ENCODE peak calls at places on chromosomes 16 and 17, in seven cellular contexts. Y is AG10803; L is activated T-helper 2 cell treated with anti-CD3 and anti-CD28 coated beads, Interferon-gamma antibody, Interleukin-2, Interleukin-4, amounts not matched to agents 10 μg/mL and 5 μg/mL and 100 μg/mL, durations not matched to agents 14 hours and 24 hours and 36 hours; B is AG08395; P is stimulated activated CD8-positive, alpha-beta memory T cell treated with anti-CD3 and anti-CD28 coated beads, Interleukin-7, amount 100 ng/mL, for 1 hour; N is B cell; F is AG08396. K is an unnamed sample.

GRCh38 chr17:62892870-62893338 is 73.1 kb upstream of the TANC2 start:
- DNase-seq in L (no peak), Y (peak), F (peak), B (peak), P (no peak), N (no peak), K (peak)

GRCh38 chr17:57422574-57423164 is 166.3 kb downstream of the MSI2 start:
- DNase-seq in Y (peak), N (no peak), P (no peak), F (peak), B (peak), L (no peak), K (peak)

GRCh38 chr16:56728027-56728426 is 1.9 kb upstream of the NUP93 start:
- DNase-seq in Y (no peak), P (no peak), N (no peak), L (no peak), F (no peak), B (no peak), K (no peak)

GRCh38 chr16:50103764-50104163 is 38.0 kb downstream of the HEATR3 start:
- DNase-seq in B (no peak), F (no peak), Y (peak), L (no peak), P (no peak), N (no peak), K (no peak)

GRCh38 chr17:15651583-15652110 is 32.1 kb upstream of the FBXW10B start:
- DNase-seq in N (no peak), F (peak), Y (peak), L (peak), B (peak), P (no peak), K (peak)

GRCh38 chr17:75346906-75347305 is 57.7 kb upstream of the SLC25A19 start:
- DNase-seq in N (no peak), Y (peak), B (peak), P (no peak), F (no peak), L (no peak), K (no peak)

GRCh38 chr16:87930456-87930855 is 5.9 kb downstream of the CA5A start:
- DNase-seq in L (no peak), F (no peak), N (no peak), P (no peak), B (peak), Y (no peak), K (no peak)

GRCh38 chr16:66150691-66151090 is 215.8 kb upstream of the CDH5 start:
- DNase-seq in F (no peak), P (no peak), N (no peak), L (no peak), Y (peak), B (no peak), K (no peak)

GRCh38 chr17:68541816-68542215 is 29.6 kb downstream of the PRKAR1A start:
- DNase-seq in P (no peak), B (no peak), L (no peak), N (no peak), Y (no peak), F (no peak), K (no peak)

GRCh38 chr17:43905985-43906852 is 1.1 kb downstream of the MPP2 start:
- DNase-seq in P (no peak), Y (peak), L (no peak), N (peak), F (peak), B (peak), K (no peak)

GRCh38 chr17:17665255-17665654 is 16.0 kb upstream of the RAI1 start:
- DNase-seq in B (no peak), L (no peak), F (no peak), Y (no peak), P (no peak), N (no peak), K (no peak)

GRCh38 chr17:49571764-49572163 is 3.9 kb upstream of the NXPH3 start:
- DNase-seq in L (no peak), F (no peak), B (no peak), Y (no peak), P (no peak), N (no peak), K (no peak)

GRCh38 chr16:17404903-17405691 is 65.7 kb downstream of the XYLT1 start:
- DNase-seq in B (peak), P (no peak), Y (peak), F (peak), N (no peak), L (no peak), K (peak)

GRCh38 chr16:31471241-31471874 is 594 bp upstream of the TGFB1I1 start:
- DNase-seq in F (no peak), N (no peak), L (no peak), B (peak), Y (no peak), P (no peak), K (no peak)

GRCh38 chr17:75752405-75753192 is 12.4 kb downstream of the GALK1 start:
- DNase-seq in B (no peak), F (no peak), N (peak), L (no peak), P (no peak), Y (no peak), K (no peak)

GRCh38 chr16:68732068-68732680 is 4.9 kb upstream of the CDH1 start:
- DNase-seq in N (no peak), F (no peak), L (no peak), P (no peak), Y (no peak), B (no peak), K (no peak)

GRCh38 chr16:2042666-2043295 is 4.9 kb downstream of the NTHL1 start:
- DNase-seq in L (no peak), N (no peak), F (no peak), B (no peak), Y (no peak), P (no peak), K (no peak)

GRCh38 chr17:58329035-58329807 is 626 bp upstream of the TSPOAP1 start:
- DNase-seq in F (no peak), P (peak), B (no peak), Y (no peak), L (peak), N (peak), K (no peak)

GRCh38 chr17:47700471-47701449 is 6.8 kb downstream of the TBKBP1 start:
- DNase-seq in F (no peak), B (no peak), L (no peak), Y (no peak), P (no peak), N (no peak), K (no peak)

GRCh38 chr16:84829168-84829965 is 9.6 kb downstream of the CRISPLD2 start:
- DNase-seq in P (no peak), F (peak), Y (peak), N (no peak), L (no peak), B (peak), K (peak)

GRCh38 chr17:75105269-75106080 is 4.3 kb upstream of the ARMC7 start:
- DNase-seq in L (no peak), B (peak), Y (peak), F (peak), N (peak), P (no peak), K (no peak)

GRCh38 chr16:56547949-56548567 is 16.8 kb upstream of the MT4 start:
- DNase-seq in Y (no peak), B (no peak), L (no peak), P (no peak), N (no peak), F (no peak), K (no peak)

GRCh38 chr17:27492470-27492869 is 36.2 kb downstream of the KSR1 start:
- DNase-seq in L (no peak), P (no peak), Y (no peak), B (no peak), N (no peak), F (no peak), K (no peak)

GRCh38 chr16:3618782-3619166 is 7.4 kb upstream of the SLX4 start:
- DNase-seq in F (no peak), L (no peak), B (no peak), N (no peak), P (no peak), Y (no peak), K (no peak)

GRCh38 chr17:390025-390424 is 37.4 kb upstream of the RPH3AL start:
- DNase-seq in L (no peak), B (no peak), P (no peak), N (no peak), F (no peak), Y (no peak), K (no peak)

GRCh38 chr16:59330030-59330670 is 596.0 kb upstream of the GOT2 start:
- DNase-seq in P (no peak), Y (peak), L (no peak), B (no peak), F (no peak), N (no peak), K (no peak)

GRCh38 chr17:77494664-77495435 is 354.1 kb downstream of the SEC14L1 start:
- DNase-seq in P (peak), F (peak), B (peak), N (peak), L (peak), Y (peak), K (peak)

GRCh38 chr17:27985736-27986394 is 56.6 kb upstream of the NLK start:
- DNase-seq in F (no peak), N (no peak), P (no peak), B (no peak), Y (no peak), L (no peak), K (no peak)

K was measured in T1000.